ENCODE peak calls at places on chromosome 19, in five cellular contexts. J, A, D, M and Z are unnamed samples.

GRCh38 chr19:632228-633067 is 889 bp downstream of the POLRMT start:
- DNase-seq in J (no peak), A (no peak), D (peak; percentile 77), M (peak; percentile 80), Z (peak; percentile 78)

GRCh38 chr19:10730932-10731331 is 13.1 kb downstream of the DNM2 start:
- DNase-seq in J (no peak), A (no peak), D (no peak), M (no peak), Z (no peak)

GRCh38 chr19:55146648-55147218 is 2.3 kb downstream of the TNNT1 start:
- DNase-seq in J (no peak), A (peak; percentile 56), D (peak; percentile 38), M (no peak), Z (no peak)

GRCh38 chr19:28312269-28312668 is 900.7 kb downstream of the UQCRFS1 start:
- DNase-seq in J (no peak), A (no peak), D (no peak), M (no peak), Z (no peak)

GRCh38 chr19:51026554-51026831 is at the start of gene KLK11:
- DNase-seq in J (no peak), A (no peak), D (no peak), M (no peak), Z (no peak)

GRCh38 chr19:36136975-36137686 is 2.7 kb upstream of the CAPNS1 start:
- DNase-seq in J (peak; percentile 92), A (no peak), D (peak; percentile 84), M (no peak), Z (peak; percentile 80)

GRCh38 chr19:21848706-21849105 is 12.7 kb upstream of the ZNF43 start:
- DNase-seq in J (no peak), A (no peak), D (no peak), M (no peak), Z (no peak)

GRCh38 chr19:49468746-49469447 is 5.1 kb upstream of the FLT3LG start:
- DNase-seq in J (peak; percentile 69), A (no peak), D (peak; percentile 67), M (peak; percentile 89), Z (peak; percentile 77)

GRCh38 chr19:29581398-29581797 is 24.7 kb upstream of the POP4 start:
- DNase-seq in J (no peak), A (no peak), D (no peak), M (no peak), Z (no peak)

GRCh38 chr19:35987571-35987896 is 7.5 kb upstream of the SDHAF1 start:
- DNase-seq in J (no peak), A (no peak), D (no peak), M (no peak), Z (no peak)

GRCh38 chr19:10952809-10953208 is 8.0 kb upstream of the SMARCA4 start:
- DNase-seq in J (peak; percentile 68), A (no peak), D (peak; percentile 89), M (no peak), Z (peak; percentile 78)

GRCh38 chr19:6012416-6013170 is 34.7 kb upstream of the RANBP3 start:
- DNase-seq in J (no peak), A (no peak), D (no peak), M (no peak), Z (no peak)

GRCh38 chr19:46466536-46467199 is 4.7 kb downstream of the PNMA8A start:
- DNase-seq in J (no peak), A (no peak), D (no peak), M (no peak), Z (peak; percentile 30)

GRCh38 chr19:19595171-19595701 is 23.3 kb downstream of the PBX4 start:
- DNase-seq in J (peak; percentile 31), A (no peak), D (no peak), M (no peak), Z (no peak)

GRCh38 chr19:34962281-34962944 is 1.6 kb downstream of the ZNF792 start:
- DNase-seq in J (no peak), A (no peak), D (peak; percentile 54), M (no peak), Z (no peak)

GRCh38 chr19:30811397-30812098 is 439.4 kb downstream of the ZNF536 start:
- DNase-seq in J (no peak), A (no peak), D (no peak), M (no peak), Z (no peak)

GRCh38 chr19:11421607-11422098 is 2.5 kb upstream of the RGL3 start:
- DNase-seq in J (no peak), A (no peak), D (peak; percentile 76), M (peak; percentile 69), Z (peak; percentile 63)

GRCh38 chr19:12139309-12139708 is 841 bp downstream of the ZNF20 start:
- DNase-seq in J (no peak), A (no peak), D (no peak), M (no peak), Z (no peak)

GRCh38 chr19:2362039-2362969 is 2.2 kb downstream of the TMPRSS9 start:
- DNase-seq in J (no peak), A (no peak), D (no peak), M (no peak), Z (no peak)

GRCh38 chr19:6056282-6056741 is 54.0 kb downstream of the RFX2 start:
- DNase-seq in J (peak; percentile 38), A (no peak), D (peak; percentile 64), M (no peak), Z (peak; percentile 62)

GRCh38 chr19:10111405-10111811 is at the start of gene P2RY11:
- DNase-seq in J (no peak), A (no peak), D (no peak), M (peak; percentile 82), Z (peak; percentile 49)

GRCh38 chr19:30562981-30563380 is 190.8 kb downstream of the ZNF536 start:
- DNase-seq in J (no peak), A (no peak), D (no peak), M (no peak), Z (no peak)

GRCh38 chr19:8731428-8732169 is 10.2 kb downstream of the OR2Z1 start:
- DNase-seq in J (no peak), A (no peak), D (no peak), M (no peak), Z (no peak)

GRCh38 chr19:2449019-2449418 is 7.7 kb downstream of the LMNB2 start:
- DNase-seq in J (no peak), A (no peak), D (no peak), M (no peak), Z (no peak)

GRCh38 chr19:6069268-6069771 is 41.0 kb downstream of the RFX2 start:
- DNase-seq in J (no peak), A (no peak), D (peak; percentile 13), M (peak; percentile 62), Z (no peak)

GRCh38 chr19:14768001-14768400 is 10.4 kb downstream of the ADGRE2 start:
- DNase-seq in J (no peak), A (no peak), D (no peak), M (no peak), Z (no peak)